ENCODE peak calls at places on chromosomes 7 and 10, in four cellular contexts. D is GM06990, Y is A549, F is colonic mucosa. U is an unnamed sample.

GRCh38 chr7:43582503-43583423 is at the start of gene STK17A:
- DNase-seq in F (peak), Y (peak), D (peak), U (peak)

GRCh38 chr7:113873554-113874151 is 45.2 kb downstream of the PPP1R3A start:
- DNase-seq in F (no peak), Y (no peak), D (no peak), U (no peak)

GRCh38 chr7:157464111-157464970 is 127.5 kb downstream of the DNAJB6 start:
- DNase-seq in Y (no peak), F (no peak), D (no peak), U (no peak)

GRCh38 chr10:94216201-94216600 is 146.5 kb downstream of the NOC3L start:
- DNase-seq in D (no peak), F (no peak), Y (no peak), U (no peak)

GRCh38 chr7:77866370-77866769 is 67.8 kb downstream of the PHTF2 start:
- DNase-seq in D (no peak), F (no peak), Y (no peak), U (no peak)

GRCh38 chr10:122464575-122464974 is 3.2 kb downstream of the HTRA1 start:
- DNase-seq in F (no peak), Y (no peak), D (no peak), U (no peak)

GRCh38 chr10:103439776-103440175 is 12.4 kb downstream of the CALHM2 start:
- DNase-seq in D (no peak), F (no peak), Y (no peak), U (no peak)

GRCh38 chr7:135728136-135728669 is at the start of gene SLC13A4:
- DNase-seq in F (no peak), Y (no peak), D (no peak), U (no peak)

GRCh38 chr7:2202361-2202761 is 30.4 kb downstream of the MAD1L1 start:
- DNase-seq in D (no peak), Y (no peak), F (no peak), U (peak)

GRCh38 chr10:23396695-23397094 is 42.2 kb upstream of the OTUD1 start:
- DNase-seq in D (no peak), Y (no peak), F (no peak), U (no peak)

GRCh38 chr7:130421685-130422084 is 19.1 kb downstream of the CEP41 start:
- DNase-seq in F (no peak), Y (no peak), D (no peak), U (no peak)

GRCh38 chr7:82810558-82811259 is 352.0 kb downstream of the PCLO start:
- DNase-seq in Y (peak), D (no peak), F (no peak), U (no peak)

GRCh38 chr7:27145167-27145883 is 1.8 kb upstream of the HOXA5 start:
- DNase-seq in D (no peak), Y (no peak), F (peak), U (no peak)

GRCh38 chr10:76422769-76423168 is 991.3 kb downstream of the LRMDA start:
- DNase-seq in Y (no peak), D (no peak), F (no peak), U (no peak)
- TF ChIP-seq CTCF in Y (no peak), D (no peak), F (no peak), U (no peak)

DNA sequence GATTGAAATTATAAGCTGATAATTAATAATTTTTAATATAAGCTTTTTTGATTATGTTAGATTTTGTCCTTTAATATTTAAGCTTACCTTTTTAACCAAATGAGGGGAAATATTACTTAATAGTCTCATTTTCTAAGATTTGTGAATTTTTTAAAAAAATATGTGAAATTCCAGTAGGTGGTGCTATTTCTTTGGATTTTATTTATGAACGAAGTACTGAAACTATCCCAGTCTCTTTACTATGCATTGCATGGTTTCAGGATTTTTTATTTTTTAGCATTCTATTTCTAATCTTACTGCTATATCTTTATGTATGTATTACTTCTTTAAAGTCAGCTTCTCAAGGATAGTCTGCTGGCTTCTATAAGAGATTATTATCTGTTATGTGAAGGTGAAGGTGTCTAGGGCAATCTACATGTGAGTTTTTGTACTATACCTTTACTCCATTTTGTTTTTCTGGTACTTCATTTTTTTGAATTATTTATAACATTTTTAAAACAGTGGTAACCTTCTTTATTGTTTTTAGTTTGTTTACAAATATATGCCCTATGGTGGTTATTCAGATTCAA is 78.3 kb downstream of the ATRNL1 start:
- DNase-seq in Y (no peak), D (no peak), F (no peak), U (no peak)
- TF ChIP-seq CTCF in Y (peak), D (peak), F (peak), U (no peak)

GRCh38 chr10:92175164-92175563 is 115.7 kb downstream of the CPEB3 start:
- DNase-seq in D (no peak), F (no peak), Y (no peak), U (no peak)
- TF ChIP-seq CTCF in D (no peak), F (no peak), Y (no peak), U (no peak)

GRCh38 chr10:32210306-32211045 is 136.5 kb downstream of the EPC1 start:
- DNase-seq in F (peak), Y (peak), D (no peak), U (no peak)

GRCh38 chr10:32205666-32206065 is 141.3 kb downstream of the EPC1 start:
- DNase-seq in Y (no peak), F (no peak), D (no peak), U (no peak)

GRCh38 chr10:32207544-32207943 is 139.4 kb downstream of the EPC1 start:
- DNase-seq in F (peak), D (no peak), Y (peak), U (no peak)

GRCh38 chr10:32211046-32211363 is 136.0 kb downstream of the EPC1 start:
- DNase-seq in D (no peak), Y (no peak), F (no peak), U (no peak)
- TF ChIP-seq CTCF in D (no peak), Y (no peak), F (no peak), U (no peak)

DNA sequence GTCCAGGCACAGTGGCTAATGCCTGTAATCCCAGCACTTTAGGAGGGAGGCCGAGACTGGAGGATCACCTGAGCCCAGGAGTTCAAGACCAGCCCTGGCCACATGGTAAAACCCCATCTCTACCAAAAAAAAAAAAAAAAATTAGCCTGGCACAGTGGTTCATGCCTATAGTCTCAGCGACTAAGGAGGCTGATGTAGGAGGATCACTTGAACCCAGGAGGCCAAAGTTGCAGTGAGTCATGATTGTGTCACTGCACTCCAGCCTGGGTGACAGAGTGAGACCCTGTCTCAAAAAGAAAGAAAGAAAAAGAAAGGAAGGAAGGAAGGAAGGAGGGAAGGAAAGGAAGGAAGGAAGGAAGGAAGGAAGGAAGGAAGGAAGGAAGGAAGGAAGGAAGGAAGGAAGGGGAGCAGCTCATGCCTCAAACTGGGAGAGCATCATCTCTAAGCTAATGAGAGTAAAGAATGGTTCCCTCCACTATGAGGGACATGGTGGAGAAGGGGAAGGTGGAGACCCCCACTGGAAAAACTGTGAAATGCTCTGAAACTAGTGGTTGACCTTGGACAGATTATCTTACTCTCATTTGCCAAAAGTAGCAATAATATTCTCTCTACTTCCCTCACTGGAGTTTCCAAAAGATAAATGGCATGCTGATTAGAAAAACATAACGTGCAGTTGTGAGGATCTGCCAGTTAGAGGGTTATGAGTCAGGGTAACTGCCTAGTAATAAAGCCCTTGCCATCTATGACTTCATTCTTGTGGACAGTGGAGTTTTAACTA is 16.8 kb downstream of the GIMAP5 start:
- DNase-seq in D (peak), Y (no peak), F (no peak), U (no peak)
- TF ChIP-seq CTCF in D (peak), Y (no peak), F (no peak), U (no peak)

DNA sequence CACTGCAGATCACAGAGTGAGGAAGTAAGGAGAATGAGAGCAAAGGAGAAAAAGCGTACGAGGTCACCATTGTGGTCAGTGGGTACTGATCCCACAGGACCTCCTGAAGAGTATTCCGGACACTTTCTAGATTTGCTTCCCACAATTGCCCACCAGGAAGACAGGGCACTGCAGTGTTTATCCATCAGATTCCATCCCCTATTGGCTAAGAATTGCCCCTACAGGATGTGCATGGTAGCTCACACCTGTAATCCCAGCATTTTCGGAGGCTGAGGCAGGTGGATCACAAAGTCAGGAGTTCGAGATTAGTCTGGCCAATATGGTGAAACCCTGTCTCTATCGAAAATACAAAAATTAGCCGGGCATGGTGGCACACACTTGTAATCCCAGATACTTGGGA is 5.3 kb upstream of the FHIP2A start:
- DNase-seq in D (no peak), Y (no peak), F (no peak), U (no peak)
- TF ChIP-seq CTCF in D (no peak), Y (no peak), F (no peak), U (no peak)

U was measured in activated B cell treated with CpG ODN at 0.5 μM for 24 hours.